ENCODE peak calls at places on chromosome 9, in four cellular contexts. Y, R, K and J are unnamed samples.

GRCh38 chr9:68711281-68711680 is 6.2 kb downstream of the PIP5K1B start:
- DNase-seq in Y (no peak), R (no peak), K (no peak), J (no peak)

GRCh38 chr9:123036886-123037540 is 3.5 kb downstream of the GPR21 start:
- DNase-seq in Y (peak; percentile 57), R (no peak), K (no peak), J (no peak)

GRCh38 chr9:12822111-12822510 is 47.3 kb downstream of the LURAP1L start:
- DNase-seq in Y (peak; percentile 60), R (no peak), K (no peak), J (no peak)

GRCh38 chr9:91221332-91221731 is 140.4 kb downstream of the AUH start:
- DNase-seq in Y (peak; percentile 92), R (no peak), K (no peak), J (no peak)

GRCh38 chr9:77019010-77019809 is at the start of gene FOXB2:
- DNase-seq in Y (no peak), R (no peak), K (no peak), J (peak; percentile 35)

GRCh38 chr9:19464764-19465570 is 56.2 kb downstream of the ACER2 start:
- DNase-seq in Y (peak; percentile 81), R (no peak), K (peak; percentile 51), J (peak; percentile 94)

GRCh38 chr9:99345451-99345850 is 123.4 kb downstream of the SEC61B start:
- DNase-seq in Y (no peak), R (no peak), K (no peak), J (no peak)

GRCh38 chr9:27673626-27674025 is 100.3 kb upstream of the C9orf72 start:
- DNase-seq in Y (no peak), R (no peak), K (no peak), J (no peak)

GRCh38 chr9:89732295-89732951 is 127.6 kb downstream of the GADD45G start:
- DNase-seq in Y (no peak), R (no peak), K (no peak), J (no peak)

GRCh38 chr9:137064027-137064879 is 6.1 kb downstream of the SAPCD2 start:
- DNase-seq in Y (no peak), R (no peak), K (no peak), J (peak; percentile 89)

GRCh38 chr9:95313010-95313498 is 4.5 kb downstream of the FANCC start:
- DNase-seq in Y (peak; percentile 55), R (no peak), K (peak; percentile 36), J (peak; percentile 85)

GRCh38 chr9:92988215-92988731 is 41.0 kb downstream of the FGD3 start:
- DNase-seq in Y (no peak), R (no peak), K (no peak), J (no peak)

GRCh38 chr9:126813072-126813471 is 8.2 kb downstream of the ZBTB43 start:
- DNase-seq in Y (no peak), R (no peak), K (no peak), J (no peak)

DNA sequence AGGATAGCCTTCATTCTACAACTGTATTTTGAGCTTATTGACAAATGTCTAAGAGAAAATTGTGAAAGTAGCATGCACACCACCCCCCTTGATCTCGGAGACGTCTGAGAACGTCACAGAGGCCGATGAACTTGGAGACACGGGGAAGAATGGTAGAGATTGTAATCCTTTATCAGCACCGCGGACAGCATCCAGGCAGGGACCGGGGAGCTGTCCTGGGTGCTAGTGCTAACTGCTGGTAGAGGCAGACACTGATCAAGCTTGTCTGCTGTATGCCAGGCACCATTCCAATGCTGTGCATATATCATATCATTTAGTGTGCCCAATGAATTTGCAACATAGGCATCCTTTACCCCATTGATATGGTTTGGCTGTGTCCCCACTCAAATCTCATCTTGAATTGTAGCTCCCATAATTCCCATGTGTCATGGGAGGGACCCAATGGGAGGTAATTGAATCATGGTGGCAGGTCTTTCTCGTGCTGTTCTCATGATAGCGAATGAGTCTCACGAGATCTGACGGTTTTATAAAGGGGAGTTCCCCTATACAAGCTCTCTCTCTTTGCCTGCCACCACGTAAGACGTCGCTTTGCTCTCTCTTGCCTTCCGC is 98.8 kb downstream of the LHX2 start:
- DNase-seq in Y (peak; percentile 59), R (no peak), K (no peak), J (no peak)
- TF ChIP-seq RFX5 in Y (no peak), R (no peak), K (no peak), J (no peak)

DNA sequence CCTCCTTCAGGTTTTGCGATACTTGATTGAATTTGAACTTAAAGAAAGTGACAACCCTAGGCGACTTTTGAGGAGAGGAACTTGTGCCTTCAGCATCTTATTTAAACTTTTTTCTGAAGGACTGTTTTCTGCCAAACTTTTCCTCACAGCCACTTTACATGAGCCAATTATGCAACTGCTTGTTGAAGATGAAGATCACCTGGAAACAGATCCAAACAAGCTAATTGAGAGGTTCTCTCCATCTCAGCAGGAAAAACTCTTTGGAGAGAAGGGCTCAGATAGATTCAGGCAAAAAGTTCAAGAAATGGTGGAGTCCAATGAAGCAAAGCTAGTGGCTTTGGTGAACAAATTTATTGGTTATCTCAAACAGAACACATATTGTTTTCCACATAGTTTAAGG is 40.6 kb downstream of the GAPVD1 start:
- DNase-seq in Y (no peak), R (no peak), K (no peak), J (no peak)
- H3K36me3 ChIP-seq in Y (peaks cover 27% of the 10 kb centered on the region), R (peaks cover 6% of the 10 kb centered on the region), K (peaks cover 19% of the 10 kb centered on the region), J (peaks cover 12% of the 10 kb centered on the region)

GRCh38 chr9:136047076-136047774 is 47.9 kb downstream of the NACC2 start:
- DNase-seq in Y (no peak), R (no peak), K (no peak), J (no peak)
- TF ChIP-seq RFX5 in Y (no peak), R (no peak), K (no peak), J (no peak)

GRCh38 chr9:110065527-110065926 is 142.4 kb downstream of the C9orf152 start:
- DNase-seq in Y (peak; percentile 66), R (no peak), K (no peak), J (no peak)

GRCh38 chr9:110069326-110070248 is 138.4 kb downstream of the C9orf152 start:
- DNase-seq in Y (peak; percentile 96), R (no peak), K (no peak), J (no peak)

GRCh38 chr9:110064721-110065252 is 143.2 kb downstream of the C9orf152 start:
- DNase-seq in Y (no peak), R (no peak), K (no peak), J (no peak)

GRCh38 chr9:110066929-110067716 is 140.8 kb downstream of the C9orf152 start:
- DNase-seq in Y (no peak), R (no peak), K (no peak), J (no peak)

GRCh38 chr9:110068212-110068611 is 139.7 kb downstream of the C9orf152 start:
- DNase-seq in Y (no peak), R (no peak), K (no peak), J (no peak)
- H3K36me3 ChIP-seq in Y (peaks cover 18% of the 10 kb centered on the region), R (peaks cover 16% of the 10 kb centered on the region), K (no peaks in the 10 kb centered on the region), J (peaks cover 26% of the 10 kb centered on the region)

GRCh38 chr9:34206561-34206960 is 27.7 kb downstream of the UBAP1 start:
- DNase-seq in Y (no peak), R (no peak), K (no peak), J (no peak)

GRCh38 chr9:34203275-34204010 is 24.6 kb downstream of the UBAP1 start:
- DNase-seq in Y (no peak), R (no peak), K (no peak), J (no peak)

GRCh38 chr9:34200092-34200491 is 21.2 kb downstream of the UBAP1 start:
- DNase-seq in Y (no peak), R (no peak), K (no peak), J (no peak)

DNA sequence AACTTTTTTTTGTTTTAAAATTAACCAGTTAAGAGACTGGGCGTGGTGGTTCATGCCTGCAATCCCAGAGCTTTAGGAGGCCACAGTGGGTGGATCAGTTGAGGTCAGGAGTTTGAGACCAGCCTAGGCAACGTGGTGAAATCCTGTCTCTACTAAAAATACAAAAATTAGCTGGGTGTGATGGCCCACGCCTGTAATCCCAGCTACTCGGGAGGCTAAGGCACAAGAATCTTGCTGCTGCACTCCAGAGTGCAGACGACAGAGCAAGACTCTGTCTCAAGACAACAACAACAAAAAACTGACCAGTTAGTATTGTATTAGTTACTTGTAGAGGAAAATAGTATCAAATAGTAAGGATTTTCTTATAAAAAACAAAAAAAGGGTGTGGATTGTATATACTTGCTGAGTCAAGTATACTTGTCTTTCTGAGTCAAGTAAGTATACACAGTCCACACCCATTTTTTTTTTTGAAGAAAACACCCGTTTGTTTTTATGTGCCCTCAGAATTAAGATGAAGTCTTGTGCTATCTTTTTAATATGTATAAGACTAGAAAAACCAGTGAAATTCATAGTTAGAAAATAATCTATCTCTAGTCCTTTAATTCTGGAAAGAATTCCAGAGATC is 25.3 kb downstream of the UBAP1 start:
- DNase-seq in Y (no peak), R (no peak), K (no peak), J (no peak)
- TF ChIP-seq RFX5 in Y (no peak), R (no peak), K (no peak), J (no peak)

GRCh38 chr9:133777111-133777791 is 39.1 kb upstream of the SARDH start:
- DNase-seq in Y (no peak), R (no peak), K (no peak), J (no peak)

GRCh38 chr9:133777871-133778270 is 39.7 kb upstream of the SARDH start:
- DNase-seq in Y (no peak), R (no peak), K (no peak), J (no peak)

GRCh38 chr9:133774799-133775198 is 36.6 kb upstream of the SARDH start:
- DNase-seq in Y (no peak), R (no peak), K (no peak), J (no peak)

GRCh38 chr9:133773889-133774655 is 35.9 kb upstream of the SARDH start:
- DNase-seq in Y (peak; percentile 91), R (no peak), K (no peak), J (peak; percentile 85)

GRCh38 chr9:133775951-133776905 is 38.1 kb upstream of the SARDH start:
- DNase-seq in Y (no peak), R (no peak), K (no peak), J (no peak)
- H3K36me3 ChIP-seq in Y (peaks cover 60% of the 10 kb centered on the region), R (peaks cover 36% of the 10 kb centered on the region), K (peaks cover 20% of the 10 kb centered on the region), J (peaks cover 18% of the 10 kb centered on the region)

GRCh38 chr9:16046713-16047112 is 493.9 kb downstream of the CCDC171 start:
- DNase-seq in Y (peak; percentile 61), R (no peak), K (no peak), J (no peak)
- TF ChIP-seq RFX5 in Y (no peak), R (no peak), K (no peak), J (no peak)